ENCODE peak calls at places on chromosomes 11 and 22, in eight cellular contexts. P, B, X, V, L, Z, D and U are unnamed samples.

GRCh38 chr11:83140691-83141455 is 16.1 kb upstream of the PCF11 start:
- DNase-seq in X (no peak), P (no peak), L (no peak), Z (no peak), D (no peak), V (no peak), B (no peak), U (no peak)

GRCh38 chr11:100980156-100980555 is 149.5 kb downstream of the PGR start:
- DNase-seq in D (no peak), Z (no peak), B (peak; percentile 19), L (no peak), V (peak; percentile 12), P (no peak), X (peak; percentile 1), U (no peak)

GRCh38 chr11:111445586-111445985 is 66.5 kb upstream of the POU2AF1 start:
- DNase-seq in D (no peak), X (no peak), V (peak; percentile 39), P (no peak), Z (no peak), B (no peak), L (no peak), U (no peak)

GRCh38 chr11:30586251-30587144 is at the start of gene MPPED2:
- DNase-seq in P (peak; percentile 19), L (peak; percentile 77), X (peak; percentile 49), V (peak; percentile 17), Z (peak; percentile 25), D (no peak), B (no peak), U (peak; percentile 78)

GRCh38 chr11:118881130-118881717 is 2.5 kb upstream of the CXCR5 start:
- DNase-seq in P (no peak), Z (no peak), D (no peak), B (no peak), X (no peak), V (peak; percentile 49), L (no peak), U (no peak)

GRCh38 chr11:63738720-63739360 is 29.7 kb downstream of the ZFTA start:
- DNase-seq in L (peak; percentile 81), X (peak; percentile 35), Z (peak; percentile 77), D (peak; percentile 47), B (peak; percentile 93), V (peak; percentile 75), P (peak; percentile 81), U (peak; percentile 56)

GRCh38 chr11:2379471-2380174 is 2.5 kb downstream of the CD81 start:
- DNase-seq in X (no peak), V (peak; percentile 60), P (no peak), B (no peak), D (no peak), L (no peak), Z (no peak), U (no peak)

GRCh38 chr22:37240941-37241320 is 3.1 kb downstream of the RAC2 start:
- DNase-seq in L (no peak), B (no peak), P (no peak), X (no peak), V (no peak), D (peak; percentile 42), Z (no peak), U (no peak)

GRCh38 chr11:78465169-78465942 is 47.7 kb upstream of the GAB2 start:
- DNase-seq in L (no peak), X (no peak), B (no peak), D (peak; percentile 32), Z (peak; percentile 35), P (no peak), V (no peak), U (no peak)

GRCh38 chr11:107405260-107405659 is 52.4 kb downstream of the CWF19L2 start:
- DNase-seq in B (no peak), X (no peak), P (no peak), V (no peak), L (no peak), Z (no peak), D (no peak), U (no peak)

GRCh38 chr11:107413352-107413751 is 44.3 kb downstream of the CWF19L2 start:
- DNase-seq in D (no peak), V (no peak), X (no peak), L (no peak), Z (no peak), P (no peak), B (no peak), U (no peak)

GRCh38 chr11:107408762-107409200 is 48.8 kb downstream of the CWF19L2 start:
- DNase-seq in L (no peak), B (no peak), P (no peak), Z (no peak), V (no peak), D (no peak), X (no peak), U (no peak)
- H3K4me1 ChIP-seq in L (no peaks in the 10 kb centered on the region), B (no peaks in the 10 kb centered on the region), P (no peaks in the 10 kb centered on the region), Z (no peaks in the 10 kb centered on the region), V (no peaks in the 10 kb centered on the region), D (no peaks in the 10 kb centered on the region), X (peaks cover 7% of the 10 kb centered on the region), U (no peaks in the 10 kb centered on the region)

DNA sequence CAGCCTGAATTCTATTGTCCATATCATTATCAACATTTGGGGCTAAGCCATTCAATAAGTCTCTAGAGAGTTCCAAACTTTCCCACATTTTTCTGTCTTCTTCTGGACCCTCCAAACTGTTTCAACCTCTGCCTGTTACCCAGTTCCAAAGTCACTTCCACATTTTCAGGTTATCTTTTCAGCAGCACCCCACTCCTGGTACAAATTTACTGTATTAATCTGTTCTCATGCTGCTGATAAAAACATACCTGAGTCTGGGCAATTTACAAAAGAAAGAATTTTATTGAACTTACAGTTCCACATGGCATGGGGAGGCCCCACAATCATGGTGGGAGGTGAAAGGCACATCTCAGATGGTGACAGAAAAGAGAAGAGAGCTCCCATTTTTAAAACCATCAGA is 5.8 kb downstream of the OR5AK2 start:
- DNase-seq in X (no peak), D (no peak), L (no peak), P (no peak), V (no peak), Z (no peak), B (no peak), U (no peak)
- H3K9me3 ChIP-seq in X (peaks cover 55% of the 10 kb centered on the region), D (peaks cover 3% of the 10 kb centered on the region), L (no peaks in the 10 kb centered on the region), P (no peaks in the 10 kb centered on the region), V (no peaks in the 10 kb centered on the region), Z (no peaks in the 10 kb centered on the region), B (peaks cover 38% of the 10 kb centered on the region), U (no peaks in the 10 kb centered on the region)

GRCh38 chr22:46588279-46589140 is 31.7 kb upstream of the GRAMD4 start:
- DNase-seq in D (peak; percentile 11), X (no peak), Z (no peak), P (no peak), V (no peak), L (no peak), B (no peak), U (peak; percentile 64)

GRCh38 chr22:46589871-46590271 is 30.3 kb upstream of the GRAMD4 start:
- DNase-seq in Z (no peak), B (no peak), L (no peak), V (no peak), X (no peak), P (no peak), D (peak; percentile 9), U (no peak)

GRCh38 chr22:46589141-46589748 is 30.9 kb upstream of the GRAMD4 start:
- DNase-seq in L (no peak), B (no peak), P (no peak), Z (no peak), D (peak; percentile 17), V (no peak), X (no peak), U (peak; percentile 36)

GRCh38 chr22:46591890-46592289 is 28.3 kb upstream of the GRAMD4 start:
- DNase-seq in L (no peak), V (no peak), P (no peak), Z (no peak), X (no peak), D (peak; percentile 16), B (no peak), U (no peak)

GRCh38 chr22:46590334-46590733 is 29.9 kb upstream of the GRAMD4 start:
- DNase-seq in Z (no peak), D (peak; percentile 11), L (no peak), P (no peak), V (no peak), X (no peak), B (no peak), U (no peak)
- H3K4me1 ChIP-seq in Z (peaks cover 28% of the 10 kb centered on the region), D (peaks cover 26% of the 10 kb centered on the region), L (no peaks in the 10 kb centered on the region), P (peaks cover 19% of the 10 kb centered on the region), V (peaks cover 5% of the 10 kb centered on the region), X (no peaks in the 10 kb centered on the region), B (peaks cover 17% of the 10 kb centered on the region), U (peaks cover 20% of the 10 kb centered on the region)

GRCh38 chr11:99370557-99371200 is 349.9 kb downstream of the CNTN5 start:
- DNase-seq in Z (no peak), D (no peak), B (peak; percentile 84), X (no peak), L (no peak), V (peak; percentile 58), P (no peak), U (peak; percentile 73)

GRCh38 chr11:99371257-99371656 is 350.5 kb downstream of the CNTN5 start:
- DNase-seq in P (no peak), B (peak; percentile 12), Z (no peak), D (no peak), V (no peak), L (no peak), X (no peak), U (no peak)

GRCh38 chr11:99368579-99368978 is 347.8 kb downstream of the CNTN5 start:
- DNase-seq in V (peak; percentile 34), Z (no peak), L (no peak), B (peak; percentile 3), P (no peak), X (no peak), D (no peak), U (no peak)

DNA sequence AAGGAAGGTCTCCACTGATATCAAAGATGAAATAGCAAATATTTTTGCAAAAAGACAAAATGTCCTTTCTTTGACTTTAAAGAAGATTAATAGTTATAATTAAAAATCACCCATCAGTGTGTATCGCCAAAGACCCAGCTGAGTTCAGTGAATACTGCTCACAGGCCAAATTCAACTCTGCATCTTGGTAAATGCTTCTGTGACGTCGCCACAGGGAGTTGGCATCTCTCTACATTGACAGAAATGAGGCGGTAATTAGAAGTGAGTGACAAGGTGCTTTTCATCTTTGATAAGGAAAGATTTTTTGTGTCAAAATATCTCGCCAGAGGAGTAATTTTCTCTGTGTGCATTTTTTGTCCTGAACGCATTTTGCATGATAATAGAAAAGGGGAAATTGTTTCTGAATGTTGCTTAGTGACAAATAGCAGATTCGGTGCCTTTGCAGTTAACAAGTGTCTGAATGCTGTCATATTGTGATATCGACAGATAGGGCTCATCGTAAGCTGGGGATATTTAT is 345.8 kb downstream of the CNTN5 start:
- DNase-seq in P (no peak), X (no peak), D (no peak), V (no peak), B (no peak), Z (no peak), L (no peak), U (no peak)
- H3K9me3 ChIP-seq in P (no peaks in the 10 kb centered on the region), X (no peaks in the 10 kb centered on the region), D (no peaks in the 10 kb centered on the region), V (no peaks in the 10 kb centered on the region), B (no peaks in the 10 kb centered on the region), Z (no peaks in the 10 kb centered on the region), L (no peaks in the 10 kb centered on the region), U (no peaks in the 10 kb centered on the region)